ENCODE peak calls at places on chromosome 5, in four cellular contexts. W is testis, O is transverse colon, Z is Karpas-422. L is an unnamed sample.

GRCh38 chr5:17157916-17158529 is 59.4 kb upstream of the BASP1 start:
- DNase-seq in W (no peak), O (peak), Z (no peak), L (no peak)

GRCh38 chr5:177111720-177112394 is 21.7 kb upstream of the NSD1 start:
- DNase-seq in W (peak), O (peak), Z (peak), L (peak)

GRCh38 chr5:147981074-147981473 is 74.7 kb upstream of the C5orf46 start:
- DNase-seq in W (no peak), O (no peak), Z (no peak), L (no peak)

GRCh38 chr5:135559342-135559741 is 19.4 kb downstream of the CXCL14 start:
- DNase-seq in W (peak), O (no peak), Z (peak), L (peak)

GRCh38 chr5:11335881-11336760 is 568.1 kb downstream of the CTNND2 start:
- DNase-seq in W (no peak), O (no peak), Z (no peak), L (no peak)

GRCh38 chr5:157189223-157189622 is 8.6 kb downstream of the ITK start:
- DNase-seq in W (no peak), O (no peak), Z (no peak), L (no peak)

GRCh38 chr5:107306597-107306996 is 364.1 kb downstream of the EFNA5 start:
- DNase-seq in W (no peak), O (no peak), Z (no peak), L (no peak)

GRCh38 chr5:6607559-6607936 is 25.3 kb downstream of the NSUN2 start:
- DNase-seq in W (no peak), O (no peak), Z (no peak), L (no peak)

GRCh38 chr5:43973318-43973717 is 370.3 kb downstream of the NNT start:
- DNase-seq in W (no peak), O (no peak), Z (no peak), L (no peak)

GRCh38 chr5:151684690-151685361 is 1.9 kb downstream of the SPARC start:
- DNase-seq in W (peak), O (peak), Z (peak), L (peak)

GRCh38 chr5:134417707-134418106 is 6.0 kb upstream of the CDKN2AIPNL start:
- DNase-seq in W (no peak), O (no peak), Z (no peak), L (no peak)
- H3K27ac ChIP-seq in W (no peak), O (peak), Z (no peak), L (no peak)

GRCh38 chr5:143003328-143003636 is 233.1 kb downstream of the ARHGAP26 start:
- DNase-seq in W (no peak), O (no peak), Z (no peak), L (no peak)
- H3K27ac ChIP-seq in W (no peak), O (peak), Z (peak), L (no peak)

DNA sequence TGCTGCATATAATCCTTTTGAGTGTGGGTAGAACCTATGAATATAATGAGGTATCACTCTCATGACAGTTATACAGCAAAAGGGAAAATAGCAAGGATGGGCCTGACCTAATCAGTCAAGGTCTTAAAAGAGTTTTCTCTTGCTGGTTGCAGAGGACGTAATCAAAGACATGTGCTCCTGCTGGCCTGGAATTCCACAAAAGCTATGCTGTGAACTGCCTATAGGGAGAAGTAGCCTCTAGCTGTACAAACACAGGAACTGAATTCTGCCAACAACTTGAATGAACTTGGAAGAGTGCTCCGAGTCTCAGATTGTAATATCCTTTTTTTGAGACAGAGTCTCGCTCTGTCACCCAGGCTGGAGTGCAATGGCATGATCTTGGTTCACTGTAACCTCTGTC is 195.6 kb downstream of the PLK2 start:
- DNase-seq in W (no peak), O (no peak), Z (no peak), L (no peak)
- H3K27ac ChIP-seq in W (no peak), O (no peak), Z (no peak), L (no peak)

GRCh38 chr5:7878381-7878873 is 9.5 kb downstream of the MTRR start:
- DNase-seq in W (no peak), O (no peak), Z (no peak), L (no peak)
- H3K27ac ChIP-seq in W (no peak), O (no peak), Z (no peak), L (no peak)

DNA sequence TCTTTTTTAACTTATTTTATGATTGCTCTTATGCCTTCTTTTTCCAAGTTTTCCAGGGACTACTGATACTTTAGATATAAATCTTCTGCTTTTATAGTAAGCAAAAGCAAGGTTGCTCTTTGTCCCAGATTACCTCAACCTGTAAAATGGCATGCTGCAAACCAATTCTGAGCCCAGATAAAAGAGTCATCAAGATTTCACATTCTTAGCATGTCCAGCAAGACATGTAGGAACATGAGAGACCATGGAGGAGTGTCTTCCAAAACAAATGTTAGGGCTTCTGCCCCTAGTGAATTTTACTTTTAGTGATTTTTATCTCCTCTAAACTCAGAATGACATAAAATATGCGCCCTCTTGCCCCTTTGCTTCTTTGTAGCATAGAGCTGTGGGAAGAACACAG is 7.0 kb upstream of the CDC20B start:
- DNase-seq in W (no peak), O (no peak), Z (no peak), L (no peak)
- H3K27ac ChIP-seq in W (no peak), O (no peak), Z (no peak), L (no peak)

GRCh38 chr5:84564311-84564710 is 179.6 kb upstream of the EDIL3 start:
- DNase-seq in W (no peak), O (no peak), Z (no peak), L (no peak)

GRCh38 chr5:84568171-84568570 is 183.5 kb upstream of the EDIL3 start:
- DNase-seq in W (no peak), O (no peak), Z (no peak), L (no peak)

GRCh38 chr5:84569307-84569706 is 184.6 kb upstream of the EDIL3 start:
- DNase-seq in W (no peak), O (no peak), Z (no peak), L (no peak)

DNA sequence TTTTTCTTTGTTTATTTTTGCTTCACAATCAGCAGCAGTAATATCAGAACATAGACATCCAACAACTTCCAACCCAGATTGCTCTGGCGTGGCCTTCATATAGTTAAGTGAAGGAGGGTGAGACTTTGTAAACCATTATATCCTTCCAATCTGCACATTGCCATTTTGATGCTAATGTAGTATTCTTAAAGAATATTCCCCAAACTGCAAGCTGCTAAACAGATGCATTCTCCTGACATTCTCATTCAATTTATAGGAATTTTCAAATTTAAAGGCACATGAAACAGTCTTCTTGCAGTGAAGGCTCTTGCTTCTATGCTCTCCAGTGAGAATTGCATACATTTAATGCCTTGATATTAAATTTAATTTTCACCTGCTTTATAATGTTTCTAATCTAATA is 181.2 kb upstream of the EDIL3 start:
- DNase-seq in W (no peak), O (no peak), Z (no peak), L (no peak)
- H3K27ac ChIP-seq in W (no peak), O (no peak), Z (no peak), L (no peak)

GRCh38 chr5:15012061-15012460 is 140.5 kb upstream of the ANKH start:
- DNase-seq in W (no peak), O (no peak), Z (no peak), L (no peak)

GRCh38 chr5:15009420-15009819 is 137.8 kb upstream of the ANKH start:
- DNase-seq in W (no peak), O (no peak), Z (no peak), L (no peak)

GRCh38 chr5:15010936-15011335 is 139.4 kb upstream of the ANKH start:
- DNase-seq in W (no peak), O (no peak), Z (no peak), L (no peak)

GRCh38 chr5:15013654-15014463 is 142.3 kb upstream of the ANKH start:
- DNase-seq in W (no peak), O (no peak), Z (peak), L (no peak)

DNA sequence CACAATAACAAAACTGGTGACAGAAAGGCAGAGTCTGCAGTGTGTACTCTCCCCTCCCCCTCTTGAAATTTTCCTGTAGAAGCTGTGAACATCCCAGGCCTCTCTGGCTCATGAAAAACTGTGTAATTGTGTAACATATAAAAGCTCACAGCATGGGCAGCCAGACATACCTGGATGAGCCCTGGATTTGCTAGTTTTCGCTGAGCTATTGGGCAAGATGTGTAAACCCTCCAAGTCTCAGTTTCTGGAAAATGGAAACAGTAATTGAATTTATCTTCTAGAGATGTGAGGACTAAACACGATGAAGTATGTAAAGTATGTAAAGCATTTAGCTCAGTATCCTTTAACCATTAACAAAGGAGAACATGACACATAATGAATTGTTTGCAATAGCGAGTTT is 143.2 kb upstream of the ANKH start:
- DNase-seq in W (no peak), O (no peak), Z (no peak), L (no peak)
- H3K27ac ChIP-seq in W (no peak), O (no peak), Z (no peak), L (no peak)

GRCh38 chr5:68319316-68320093 is 103.9 kb downstream of the PIK3R1 start:
- DNase-seq in W (no peak), O (no peak), Z (no peak), L (no peak)
- H3K27ac ChIP-seq in W (no peak), O (peak), Z (no peak), L (no peak)

GRCh38 chr5:156186760-156187159 is 140.2 kb upstream of the SGCD start:
- DNase-seq in W (no peak), O (no peak), Z (no peak), L (no peak)
- H3K27ac ChIP-seq in W (no peak), O (no peak), Z (no peak), L (no peak)